ENCODE peak calls at places on chromosome 5, in five cellular contexts. R is thyroid gland, K is endothelial cell, L is left lobe of liver, C is NCI-H82. Q is an unnamed sample.

GRCh38 chr5:57383093-57383861 is 99.3 kb downstream of the ACTBL2 start:
- DNase-seq in L (no peak), K (no peak), R (no peak), C (no peak), Q (peak)

GRCh38 chr5:14061106-14061505 is 82.0 kb upstream of the TRIO start:
- DNase-seq in R (no peak), C (peak), K (no peak), L (no peak), Q (no peak)

GRCh38 chr5:134175874-134176522 is 752 bp downstream of the SKP1 start:
- DNase-seq in L (no peak), C (peak), K (no peak), R (no peak), Q (peak)

GRCh38 chr5:10808347-10809212 is 47.5 kb upstream of the DAP start:
- DNase-seq in L (no peak), K (no peak), C (no peak), R (no peak), Q (no peak)

GRCh38 chr5:18088020-18088579 is 453.8 kb downstream of the TAF11L14 start:
- DNase-seq in C (no peak), R (no peak), K (no peak), L (no peak), Q (no peak)

GRCh38 chr5:122933926-122934325 is 88.5 kb downstream of the SNX24 start:
- DNase-seq in L (no peak), K (no peak), R (peak), C (no peak), Q (no peak)

GRCh38 chr5:79858097-79858723 is 132.9 kb downstream of the MTX3 start:
- DNase-seq in K (peak), C (peak), R (peak), L (peak), Q (peak)

GRCh38 chr5:150485770-150486401 is 22.0 kb upstream of the NDST1 start:
- DNase-seq in R (peak), K (peak), C (peak), L (peak), Q (peak)

GRCh38 chr5:93192683-93193082 is 388.3 kb downstream of the NR2F1-AS1 start:
- DNase-seq in C (no peak), K (no peak), L (no peak), R (no peak), Q (no peak)

GRCh38 chr5:92641031-92641962 is 939.7 kb downstream of the NR2F1-AS1 start:
- DNase-seq in R (peak), L (peak), C (peak), K (no peak), Q (peak)

GRCh38 chr5:82314964-82315728 is 37.0 kb upstream of the RPS23 start:
- DNase-seq in L (no peak), C (no peak), K (no peak), R (no peak), Q (no peak)

GRCh38 chr5:102617187-102617856 is 118.5 kb upstream of the SLCO6A1 start:
- DNase-seq in K (no peak), R (no peak), C (peak), L (no peak), Q (no peak)

GRCh38 chr5:1731091-1731639 is 68.5 kb downstream of the MRPL36 start:
- DNase-seq in C (no peak), R (no peak), K (peak), L (peak), Q (no peak)

GRCh38 chr5:136677219-136677618 is 311.9 kb upstream of the TRPC7 start:
- DNase-seq in K (no peak), L (no peak), R (no peak), C (no peak), Q (no peak)

GRCh38 chr5:143976055-143976454 is 164.1 kb downstream of the HMHB1 start:
- DNase-seq in L (no peak), C (no peak), K (no peak), R (no peak), Q (no peak)

GRCh38 chr5:55037046-55037771 is 13.2 kb downstream of the GZMK start:
- DNase-seq in K (no peak), R (peak), L (no peak), C (no peak), Q (no peak)

GRCh38 chr5:61790678-61791077 is 458.6 kb downstream of the ZSWIM6 start:
- DNase-seq in R (no peak), C (peak), L (peak), K (no peak), Q (peak)

GRCh38 chr5:68214472-68215207 is 916 bp upstream of the PIK3R1 start:
- DNase-seq in K (no peak), C (peak), R (peak), L (no peak), Q (peak)

GRCh38 chr5:65190328-65191053 is 291.2 kb downstream of the ADAMTS6 start:
- DNase-seq in R (no peak), K (no peak), L (no peak), C (no peak), Q (no peak)

GRCh38 chr5:23756779-23757178 is 249.4 kb downstream of the PRDM9 start:
- DNase-seq in R (no peak), L (no peak), K (no peak), C (no peak), Q (no peak)

GRCh38 chr5:81420039-81420667 is 26.2 kb upstream of the ACOT12 start:
- DNase-seq in R (no peak), K (no peak), L (no peak), C (no peak), Q (peak)

GRCh38 chr5:9851458-9851857 is 221.3 kb upstream of the TAS2R1 start:
- DNase-seq in K (no peak), L (no peak), R (peak), C (no peak), Q (peak)

GRCh38 chr5:35518104-35518503 is 99.6 kb upstream of the SPEF2 start:
- DNase-seq in L (no peak), K (no peak), C (no peak), R (no peak), Q (no peak)

GRCh38 chr5:36040651-36041536 is 25.8 kb downstream of the UGT3A2 start:
- DNase-seq in R (peak), K (no peak), L (no peak), C (no peak), Q (no peak)

Q was measured in A549.